ENCODE peak calls at places on chromosomes 2 and 18, in ten cellular contexts. E is fibroblast of lung, P is PC-9, A is keratinocyte, U is heart right ventricle, F is IMR-90, T is body of pancreas, O is kidney, S is nephron progenitor cell, N is kidney epithelial cell. I is an unnamed sample.
A peak's percentile ranks its signal among the peaks of the same experiment; 100 is the strongest.

GRCh38 chr2:30655660-30656059 is 151.6 kb downstream of the CAPN13 start:
- DNase-seq in O (no peak), P (no peak), S (no peak), T (no peak), A (no peak), E (peak; percentile 93), F (peak; percentile 82), U (no peak), N (no peak), I (no peak)

GRCh38 chr2:181241366-181241765 is 215.8 kb upstream of the ITGA4 start:
- DNase-seq in U (no peak), N (no peak), O (no peak), S (no peak), E (no peak), T (no peak), P (no peak), F (no peak), A (no peak), I (no peak)

GRCh38 chr18:9969247-9969646 is 55.4 kb downstream of the VAPA start:
- DNase-seq in O (no peak), F (no peak), P (no peak), E (no peak), A (no peak), U (no peak), N (no peak), T (no peak), S (no peak), I (no peak)

GRCh38 chr2:160194946-160195345 is 5.1 kb downstream of the ITGB6 start:
- DNase-seq in F (no peak), O (no peak), A (no peak), U (no peak), P (no peak), T (no peak), E (no peak), S (no peak), N (no peak), I (no peak)

GRCh38 chr2:159265171-159265576 is 21.3 kb downstream of the WDSUB1 start:
- DNase-seq in O (no peak), F (peak; percentile 76), S (no peak), A (no peak), T (no peak), E (peak; percentile 82), N (no peak), U (no peak), P (no peak), I (no peak)

GRCh38 chr18:78983530-78983929 is 3.9 kb downstream of the SALL3 start:
- DNase-seq in O (no peak), N (no peak), A (no peak), S (no peak), E (peak; percentile 37), U (no peak), F (no peak), T (no peak), P (no peak), I (no peak)

GRCh38 chr18:33870059-33870458 is 292.0 kb downstream of the ASXL3 start:
- DNase-seq in E (peak; percentile 77), N (peak; percentile 1), A (no peak), P (no peak), F (peak; percentile 0), U (no peak), S (no peak), O (no peak), T (no peak), I (no peak)

GRCh38 chr2:216350214-216350789 is 22.0 kb downstream of the MARCHF4 start:
- DNase-seq in P (no peak), N (no peak), E (peak; percentile 64), F (peak; percentile 81), U (no peak), T (no peak), S (no peak), O (no peak), A (no peak), I (no peak)

GRCh38 chr2:120066708-120067547 is 54.1 kb downstream of the EPB41L5 start:
- DNase-seq in N (no peak), E (peak; percentile 14), U (no peak), O (no peak), P (peak; percentile 63), F (peak; percentile 66), T (peak; percentile 39), S (no peak), A (no peak), I (no peak)
- TF ChIP-seq CTCF in N (no peak), E (no peak), U (no peak), O (no peak), P (no peak), F (no peak), T (no peak), S (no peak), A (no peak), I (no peak)

GRCh38 chr2:73985318-73986084 is 791 bp downstream of the TET3 start:
- DNase-seq in S (peak; percentile 59), F (no peak), N (no peak), A (no peak), T (no peak), U (peak; percentile 65), P (no peak), E (no peak), O (peak; percentile 84), I (no peak)

GRCh38 chr2:73984922-73985317 is 210 bp downstream of the TET3 start:
- DNase-seq in N (no peak), S (peak; percentile 75), F (no peak), E (no peak), T (peak; percentile 63), P (no peak), O (peak; percentile 87), A (no peak), U (peak; percentile 65), I (no peak)

GRCh38 chr2:73986085-73986680 is 1.5 kb downstream of the TET3 start:
- DNase-seq in P (no peak), O (no peak), F (no peak), E (no peak), T (no peak), U (no peak), A (no peak), N (no peak), S (no peak), I (no peak)

GRCh38 chr2:73983322-73984202 is 1.1 kb upstream of the TET3 start:
- DNase-seq in P (peak; percentile 99), E (no peak), A (peak; percentile 94), T (peak; percentile 99), F (no peak), S (peak; percentile 31), O (peak; percentile 97), N (peak; percentile 21), U (no peak), I (no peak)

GRCh38 chr2:73984203-73984921 is at the start of gene TET3:
- DNase-seq in S (peak; percentile 50), T (peak; percentile 57), A (no peak), E (no peak), U (peak; percentile 65), N (no peak), P (no peak), O (peak; percentile 87), F (no peak), I (no peak)
- TF ChIP-seq CTCF in S (no peak), T (no peak), A (peak; percentile 1), E (no peak), U (no peak), N (no peak), P (no peak), O (no peak), F (no peak), I (no peak)

DNA sequence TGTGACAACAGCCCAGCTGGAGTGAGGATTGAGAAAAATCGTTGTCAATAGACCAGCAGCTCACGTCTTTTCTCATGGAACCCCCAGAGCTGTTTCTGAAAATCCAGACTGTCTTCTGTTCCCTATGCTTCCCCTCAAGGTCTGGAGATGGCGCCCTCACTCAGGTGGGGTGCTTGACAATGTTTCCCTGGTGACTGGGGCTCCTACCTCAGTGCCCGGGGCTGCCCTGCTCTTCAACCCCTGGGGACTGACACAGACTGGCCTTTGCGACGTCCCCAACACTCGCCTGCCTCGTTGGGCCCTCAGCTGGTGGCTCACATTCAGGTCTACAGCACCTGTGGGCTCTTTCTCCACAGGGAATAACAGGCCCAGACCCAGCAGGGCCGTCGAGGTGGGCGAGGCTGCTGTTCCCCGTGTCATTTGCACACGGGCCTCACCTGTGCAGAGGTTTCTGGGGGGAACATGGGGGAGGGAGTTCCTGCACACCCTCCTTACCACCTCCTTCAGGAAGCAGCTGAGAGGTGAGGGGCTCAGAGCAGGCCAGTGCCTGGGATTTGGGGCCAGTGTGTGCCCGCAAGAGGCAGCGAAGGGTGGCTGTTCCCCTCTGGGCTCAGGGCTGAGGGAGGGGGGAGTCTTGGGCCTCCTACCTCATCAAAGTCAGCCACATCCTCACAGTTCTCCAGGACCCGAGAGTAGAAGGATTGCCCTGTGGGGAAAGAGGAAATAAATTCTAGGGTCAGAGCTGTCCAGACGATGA is 59.3 kb upstream of the OTOF start:
- DNase-seq in P (peak; percentile 9), T (no peak), U (no peak), E (no peak), F (no peak), S (no peak), N (no peak), O (no peak), A (no peak), I (no peak)
- TF ChIP-seq CTCF in P (no peak), T (no peak), U (no peak), E (no peak), F (no peak), S (no peak), N (no peak), O (no peak), A (no peak), I (no peak)

GRCh38 chr18:51170689-51171088 is 26.8 kb downstream of the MEX3C start:
- DNase-seq in P (no peak), A (no peak), E (no peak), S (no peak), N (no peak), O (no peak), F (no peak), U (no peak), T (no peak), I (no peak)

GRCh38 chr18:51165296-51165695 is 32.2 kb downstream of the MEX3C start:
- DNase-seq in U (no peak), F (no peak), A (no peak), S (no peak), P (no peak), E (no peak), N (no peak), T (no peak), O (no peak), I (no peak)

GRCh38 chr18:51169731-51170130 is 27.8 kb downstream of the MEX3C start:
- DNase-seq in E (no peak), S (no peak), U (no peak), O (no peak), N (no peak), A (no peak), T (no peak), P (no peak), F (no peak), I (no peak)

GRCh38 chr18:51168960-51169662 is 28.4 kb downstream of the MEX3C start:
- DNase-seq in E (no peak), P (no peak), A (no peak), N (no peak), O (no peak), F (no peak), U (no peak), S (no peak), T (no peak), I (no peak)

DNA sequence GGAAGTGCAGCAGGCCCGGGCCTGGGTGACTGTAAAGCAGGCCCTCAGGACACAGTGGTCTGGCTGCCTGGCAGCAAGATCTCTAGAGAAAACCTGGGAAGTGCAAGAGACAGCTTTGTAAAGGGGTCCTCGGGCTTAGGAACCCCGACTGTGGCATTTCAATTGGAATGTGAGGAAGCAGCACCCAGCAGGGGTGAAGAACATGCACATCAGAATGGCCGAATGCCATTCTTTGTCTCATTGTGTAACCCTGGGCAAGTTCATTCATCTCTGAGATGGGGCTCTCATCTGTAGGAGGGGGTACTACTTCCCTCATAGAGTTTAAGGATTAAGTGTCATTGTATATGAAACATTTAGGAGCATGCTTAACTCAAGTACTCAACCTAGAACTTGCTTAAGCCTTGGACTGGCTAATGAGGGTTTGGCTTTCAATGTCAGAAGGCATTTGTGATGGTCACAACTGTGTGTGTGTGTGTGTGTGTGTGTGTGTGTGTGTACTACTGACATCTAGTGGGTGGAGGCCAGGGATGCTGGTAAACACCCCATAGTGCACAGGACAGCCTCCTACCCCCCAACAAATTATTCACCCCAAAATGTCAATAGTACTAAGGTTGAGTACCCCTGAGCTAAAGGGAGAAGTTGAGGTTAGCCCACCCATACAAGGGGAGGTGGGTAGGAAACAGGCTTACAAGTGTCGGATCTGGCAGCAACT is 29.3 kb downstream of the MEX3C start:
- DNase-seq in F (no peak), E (no peak), S (no peak), U (no peak), P (no peak), O (no peak), T (no peak), N (no peak), A (no peak), I (no peak)
- TF ChIP-seq CTCF in F (no peak), E (no peak), S (no peak), U (no peak), P (no peak), O (no peak), T (no peak), N (no peak), A (peak; percentile 56), I (no peak)

I was measured in ascending aorta.